ENCODE peak calls at places on chromosomes 6 and 20, in four cellular contexts. X is AML-193, K is sciatic nerve, D is NCI-H1092 treated with DMSO at 0.1 percent for 48 hours. M is an unnamed sample.

GRCh38 chr6:154796484-154796883 is 63.3 kb downstream of the SCAF8 start:
- DNase-seq in D (no peak), X (no peak), K (no peak), M (no peak)

GRCh38 chr6:5478380-5478779 is 217.1 kb downstream of the FARS2 start:
- DNase-seq in K (no peak), X (no peak), D (no peak), M (no peak)

GRCh38 chr20:17835941-17836861 is 132.4 kb downstream of the SNX5 start:
- DNase-seq in X (no peak), K (peak), D (no peak), M (no peak)

GRCh38 chr6:1904494-1904854 is 294.8 kb downstream of the FOXC1 start:
- DNase-seq in K (no peak), X (no peak), D (no peak), M (no peak)

GRCh38 chr6:27972750-27973149 is 15.7 kb downstream of the OR2B6 start:
- DNase-seq in D (no peak), X (no peak), K (no peak), M (no peak)

GRCh38 chr20:57870597-57871236 is 160.9 kb upstream of the PMEPA1 start:
- DNase-seq in D (no peak), K (no peak), X (no peak), M (no peak)

GRCh38 chr6:12118604-12119003 is 106.5 kb downstream of the HIVEP1 start:
- DNase-seq in K (no peak), X (no peak), D (no peak), M (no peak)

GRCh38 chr20:42432931-42433330 is 756.8 kb downstream of the PTPRT start:
- DNase-seq in D (no peak), K (no peak), X (no peak), M (no peak)

GRCh38 chr20:23541330-23541729 is 27.0 kb downstream of the CST9L start:
- DNase-seq in X (no peak), D (no peak), K (no peak), M (no peak)

GRCh38 chr20:4607287-4607713 is 114.4 kb upstream of the PRND start:
- DNase-seq in K (no peak), X (peak), D (peak), M (peak)

M was measured in ACHN.